ENCODE peak calls at places on chromosomes 2 and 18, in five cellular contexts. One of them, this sample, is unnamed.

GRCh38 chr2:101617786-101618185 is 79.7 kb upstream of the MAP4K4 start:
- DNase-seq in COR-L47: no peak
- DNase-seq in CD8-positive, alpha-beta T cell: no peak
- DNase-seq in WTC11: no peak
- DNase-seq in cardiac septum: no peak
- DNase-seq in this sample: no peak

GRCh38 chr2:53098323-53099073 is 669.1 kb upstream of the CHAC2 start:
- DNase-seq in COR-L47: no peak
- DNase-seq in CD8-positive, alpha-beta T cell: no peak
- DNase-seq in WTC11: no peak
- DNase-seq in cardiac septum: no peak
- DNase-seq in this sample: no peak

GRCh38 chr2:159285929-159286708 is at the start of gene WDSUB1:
- DNase-seq in COR-L47: peak; percentile 50
- DNase-seq in CD8-positive, alpha-beta T cell: no peak
- DNase-seq in WTC11: peak; percentile 65
- DNase-seq in cardiac septum: peak; percentile 83
- DNase-seq in this sample: no peak

GRCh38 chr2:118371500-118371899 is 283.2 kb downstream of the INSIG2 start:
- DNase-seq in COR-L47: no peak
- DNase-seq in CD8-positive, alpha-beta T cell: no peak
- DNase-seq in WTC11: peak; percentile 70
- DNase-seq in cardiac septum: no peak
- DNase-seq in this sample: no peak

GRCh38 chr18:55868909-55869308 is 280.9 kb upstream of the TCF4 start:
- DNase-seq in COR-L47: no peak
- DNase-seq in CD8-positive, alpha-beta T cell: no peak
- DNase-seq in WTC11: no peak
- DNase-seq in cardiac septum: no peak
- DNase-seq in this sample: no peak

GRCh38 chr2:20302019-20302418 is 48.6 kb downstream of the PUM2 start:
- DNase-seq in COR-L47: no peak
- DNase-seq in CD8-positive, alpha-beta T cell: no peak
- DNase-seq in WTC11: no peak
- DNase-seq in cardiac septum: no peak
- DNase-seq in this sample: no peak

GRCh38 chr18:43931439-43931838 is 654.1 kb upstream of the SYT4 start:
- DNase-seq in COR-L47: no peak
- DNase-seq in CD8-positive, alpha-beta T cell: no peak
- DNase-seq in WTC11: no peak
- DNase-seq in cardiac septum: no peak
- DNase-seq in this sample: no peak

GRCh38 chr2:24721470-24721869 is 71.7 kb downstream of the PTRHD1 start:
- DNase-seq in COR-L47: peak; percentile 80
- DNase-seq in CD8-positive, alpha-beta T cell: no peak
- DNase-seq in WTC11: no peak
- DNase-seq in cardiac septum: peak; percentile 83
- DNase-seq in this sample: no peak

GRCh38 chr2:145221032-145221431 is 701.1 kb upstream of the ZEB2 start:
- DNase-seq in COR-L47: no peak
- DNase-seq in CD8-positive, alpha-beta T cell: no peak
- DNase-seq in WTC11: no peak
- DNase-seq in cardiac septum: no peak
- DNase-seq in this sample: no peak

GRCh38 chr18:56248613-56249235 is 389.7 kb downstream of the TXNL1 start:
- DNase-seq in COR-L47: no peak
- DNase-seq in CD8-positive, alpha-beta T cell: no peak
- DNase-seq in WTC11: no peak
- DNase-seq in cardiac septum: no peak
- DNase-seq in this sample: no peak

GRCh38 chr18:79200546-79201268 is 131.5 kb downstream of the ATP9B start:
- DNase-seq in COR-L47: no peak
- DNase-seq in CD8-positive, alpha-beta T cell: peak; percentile 40
- DNase-seq in WTC11: no peak
- DNase-seq in cardiac septum: no peak
- DNase-seq in this sample: no peak

GRCh38 chr18:78798402-78799175 is 181.0 kb upstream of the SALL3 start:
- DNase-seq in COR-L47: no peak
- DNase-seq in CD8-positive, alpha-beta T cell: no peak
- DNase-seq in WTC11: no peak
- DNase-seq in cardiac septum: peak; percentile 71
- DNase-seq in this sample: no peak

GRCh38 chr2:58571181-58571852 is 330.2 kb upstream of the FANCL start:
- DNase-seq in COR-L47: peak; percentile 62
- DNase-seq in CD8-positive, alpha-beta T cell: no peak
- DNase-seq in WTC11: peak; percentile 56
- DNase-seq in cardiac septum: no peak
- DNase-seq in this sample: no peak

GRCh38 chr2:63827749-63828148 is 13.9 kb upstream of the UGP2 start:
- DNase-seq in COR-L47: no peak
- DNase-seq in CD8-positive, alpha-beta T cell: no peak
- DNase-seq in WTC11: no peak
- DNase-seq in cardiac septum: no peak
- DNase-seq in this sample: no peak

GRCh38 chr2:190882831-190883582 is 2.4 kb downstream of the GLS start:
- DNase-seq in COR-L47: no peak
- DNase-seq in CD8-positive, alpha-beta T cell: no peak
- DNase-seq in WTC11: no peak
- DNase-seq in cardiac septum: no peak
- DNase-seq in this sample: no peak

GRCh38 chr2:111903930-111904439 is 5.6 kb downstream of the MERTK start:
- DNase-seq in COR-L47: no peak
- DNase-seq in CD8-positive, alpha-beta T cell: no peak
- DNase-seq in WTC11: no peak
- DNase-seq in cardiac septum: no peak
- DNase-seq in this sample: no peak

GRCh38 chr2:86001326-86001725 is 104.4 kb downstream of the POLR1A start:
- DNase-seq in COR-L47: no peak
- DNase-seq in CD8-positive, alpha-beta T cell: no peak
- DNase-seq in WTC11: no peak
- DNase-seq in cardiac septum: peak; percentile 56
- DNase-seq in this sample: no peak

GRCh38 chr2:174180165-174180724 is 68.1 kb downstream of the OLA1 start:
- DNase-seq in COR-L47: no peak
- DNase-seq in CD8-positive, alpha-beta T cell: no peak
- DNase-seq in WTC11: no peak
- DNase-seq in cardiac septum: no peak
- DNase-seq in this sample: no peak

GRCh38 chr18:76979111-76979751 is 153.4 kb downstream of the MBP start:
- DNase-seq in COR-L47: no peak
- DNase-seq in CD8-positive, alpha-beta T cell: no peak
- DNase-seq in WTC11: no peak
- DNase-seq in cardiac septum: no peak
- DNase-seq in this sample: no peak